ENCODE peak calls at places on chromosomes 2 and 18, in seven cellular contexts. I is mesothelial cell of epicardium, Q is OCI-LY7, K is GM10248, H is AG10803, E is tibial artery, R is mammary epithelial cell. N is an unnamed sample.

GRCh38 chr18:10537765-10538164 is 11.9 kb downstream of the NAPG start:
- DNase-seq in I (no peak), H (no peak), E (no peak), Q (no peak), R (no peak), K (no peak), N (no peak)

GRCh38 chr2:187545238-187545751 is 8.9 kb downstream of the TFPI start:
- DNase-seq in K (no peak), I (no peak), H (no peak), R (no peak), Q (no peak), E (no peak), N (no peak)

GRCh38 chr2:239700946-239701345 is 300.1 kb upstream of the HDAC4 start:
- DNase-seq in H (no peak), I (peak; percentile 7), E (no peak), R (no peak), Q (no peak), K (no peak), N (no peak)

GRCh38 chr18:79394438-79395307 is 1.1 kb upstream of the NFATC1 start:
- DNase-seq in Q (peak; percentile 39), E (peak; percentile 81), R (no peak), H (peak; percentile 82), K (peak; percentile 67), I (no peak), N (no peak)

GRCh38 chr2:160028431-160029269 is 33.8 kb downstream of the PLA2R1 start:
- DNase-seq in R (no peak), K (no peak), H (peak; percentile 59), Q (no peak), E (no peak), I (no peak), N (no peak)

GRCh38 chr2:97761192-97761591 is 47.8 kb downstream of the ZAP70 start:
- DNase-seq in Q (no peak), H (no peak), I (no peak), K (no peak), E (no peak), R (no peak), N (no peak)

GRCh38 chr2:54228945-54229344 is 27.1 kb downstream of the TSPYL6 start:
- DNase-seq in R (no peak), H (no peak), Q (no peak), E (peak; percentile 73), I (no peak), K (no peak), N (no peak)

GRCh38 chr2:158412206-158412605 is 44.3 kb downstream of the CCDC148 start:
- DNase-seq in I (no peak), H (peak; percentile 80), R (no peak), K (no peak), E (no peak), Q (no peak), N (no peak)

GRCh38 chr2:28956415-28956826 is 24.7 kb upstream of the TOGARAM2 start:
- DNase-seq in Q (no peak), R (no peak), K (no peak), I (no peak), E (no peak), H (peak; percentile 11), N (no peak)

GRCh38 chr2:28955492-28955891 is 25.6 kb upstream of the TOGARAM2 start:
- DNase-seq in I (no peak), H (no peak), Q (no peak), E (no peak), R (no peak), K (no peak), N (no peak)

GRCh38 chr2:28958689-28959088 is 22.4 kb upstream of the TOGARAM2 start:
- DNase-seq in R (peak; percentile 71), K (peak; percentile 67), H (peak; percentile 74), E (no peak), Q (peak; percentile 63), I (peak; percentile 58), N (peak; percentile 69)

GRCh38 chr2:28960401-28960800 is 20.7 kb upstream of the TOGARAM2 start:
- DNase-seq in E (no peak), R (no peak), I (no peak), K (no peak), H (no peak), Q (no peak), N (no peak)

DNA sequence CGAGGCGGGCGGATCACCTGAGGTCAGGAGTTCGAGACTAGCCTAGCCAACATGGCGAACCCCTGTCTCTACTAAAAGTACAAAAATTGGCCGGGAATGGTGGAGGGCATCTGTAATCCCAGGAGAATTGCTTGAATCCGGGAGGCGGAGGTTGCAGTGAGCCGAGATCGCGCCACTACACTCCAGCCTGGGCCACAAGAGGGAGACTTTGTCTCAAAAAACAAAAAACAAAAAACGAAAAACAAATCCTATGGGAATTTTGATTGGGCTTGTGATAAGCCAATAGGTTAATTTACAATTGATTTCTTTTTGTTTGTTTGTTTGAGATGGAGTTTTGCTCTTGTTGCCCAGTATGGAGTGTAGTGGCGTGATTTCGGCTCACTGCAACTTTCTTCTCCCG is 24.2 kb upstream of the TOGARAM2 start:
- DNase-seq in R (no peak), H (peak; percentile 5), I (no peak), K (no peak), E (no peak), Q (no peak), N (no peak)
- TF ChIP-seq CTCF in R (peak; percentile 41), H (peak; percentile 42), I (no peak), K (peak; percentile 25), E (no peak), Q (peak; percentile 11), N (peak; percentile 46)

GRCh38 chr2:177193240-177193639 is 19.4 kb upstream of the HNRNPA3 start:
- DNase-seq in E (no peak), K (peak; percentile 38), Q (no peak), H (no peak), I (no peak), R (no peak), N (no peak)

GRCh38 chr2:177192788-177193187 is 19.8 kb upstream of the HNRNPA3 start:
- DNase-seq in R (no peak), K (no peak), Q (no peak), I (no peak), E (no peak), H (no peak), N (no peak)

GRCh38 chr2:177190941-177191340 is 21.7 kb upstream of the HNRNPA3 start:
- DNase-seq in R (no peak), Q (no peak), H (no peak), I (no peak), E (no peak), K (no peak), N (no peak)

GRCh38 chr2:177195194-177195593 is 17.4 kb upstream of the HNRNPA3 start:
- DNase-seq in H (no peak), I (no peak), Q (no peak), E (no peak), K (no peak), R (no peak), N (no peak)
- TF ChIP-seq CTCF in H (no peak), I (no peak), Q (peak; percentile 38), E (no peak), K (peak; percentile 11), R (no peak), N (no peak)

DNA sequence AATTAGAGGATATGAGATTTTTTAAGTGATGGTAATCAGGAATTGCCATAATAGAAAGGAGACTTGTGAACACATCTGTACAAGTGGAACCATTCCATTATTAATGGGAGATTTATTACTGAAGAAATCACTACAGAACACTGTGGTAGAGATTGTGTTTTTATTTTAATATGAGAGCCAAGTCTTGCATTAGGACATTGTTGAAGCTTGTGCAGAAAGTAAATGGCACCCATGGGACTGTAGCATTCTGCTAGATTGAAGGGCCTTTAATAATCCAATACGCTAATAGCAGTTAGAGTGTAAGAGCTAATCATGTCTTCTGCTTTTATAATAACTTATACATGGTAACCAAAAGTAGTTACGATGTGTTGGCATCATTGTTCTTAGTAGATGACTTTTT is 83.6 kb downstream of the VRK2 start:
- DNase-seq in E (no peak), K (no peak), R (no peak), I (no peak), Q (no peak), H (peak; percentile 13), N (no peak)
- TF ChIP-seq CTCF in E (no peak), K (no peak), R (no peak), I (no peak), Q (no peak), H (no peak), N (no peak)

GRCh38 chr2:95526360-95527341 is 42.1 kb upstream of the TRIM43B start:
- DNase-seq in E (peak; percentile 76), K (peak; percentile 71), R (peak; percentile 69), H (peak; percentile 80), I (no peak), Q (no peak), N (peak; percentile 38)
- TF ChIP-seq CTCF in E (no peak), K (peak; percentile 29), R (no peak), H (peak; percentile 51), I (no peak), Q (no peak), N (peak; percentile 3)

GRCh38 chr2:101278925-101279324 is 26.2 kb downstream of the CNOT11 start:
- DNase-seq in I (no peak), H (no peak), Q (no peak), K (no peak), R (no peak), E (no peak), N (no peak)

GRCh38 chr2:101281482-101281881 is 27.0 kb downstream of the RNF149 start:
- DNase-seq in E (no peak), R (no peak), H (no peak), Q (no peak), I (no peak), K (no peak), N (no peak)

GRCh38 chr2:101274142-101274541 is 21.5 kb downstream of the CNOT11 start:
- DNase-seq in Q (no peak), E (no peak), R (no peak), K (no peak), I (no peak), H (no peak), N (no peak)

GRCh38 chr2:101273045-101273444 is 20.4 kb downstream of the CNOT11 start:
- DNase-seq in K (no peak), I (no peak), Q (no peak), R (no peak), H (no peak), E (no peak), N (no peak)

GRCh38 chr2:101277111-101277510 is 24.4 kb downstream of the CNOT11 start:
- DNase-seq in E (no peak), K (no peak), R (no peak), Q (no peak), I (no peak), H (peak; percentile 32), N (no peak)
- TF ChIP-seq CTCF in E (no peak), K (no peak), R (no peak), Q (no peak), I (no peak), H (peak; percentile 17), N (peak; percentile 25)

GRCh38 chr2:236033462-236033861 is 134.7 kb downstream of the GBX2 start:
- DNase-seq in K (no peak), R (no peak), Q (no peak), H (no peak), I (no peak), E (no peak), N (no peak)
- TF ChIP-seq CTCF in K (no peak), R (no peak), Q (no peak), H (no peak), I (no peak), E (no peak), N (no peak)

DNA sequence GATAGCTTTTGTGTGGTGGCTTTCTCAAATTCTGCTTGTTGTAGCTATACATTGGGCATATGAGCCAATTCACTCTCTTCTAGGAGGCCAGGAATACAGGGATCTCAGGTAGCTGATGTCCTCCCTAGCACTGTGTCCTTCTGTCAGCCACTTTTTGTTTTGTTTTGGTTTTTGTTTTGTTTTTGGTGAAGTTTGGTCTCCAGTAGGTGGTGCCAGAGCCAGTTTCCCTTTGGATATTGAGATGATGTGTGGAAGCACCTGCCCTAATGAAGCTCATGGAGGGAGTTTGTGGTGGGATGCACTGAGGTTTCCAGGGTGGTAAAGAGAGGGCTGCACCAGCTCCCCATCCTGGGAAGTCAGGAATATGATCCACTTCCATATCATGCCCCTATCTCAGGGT is 100.5 kb upstream of the VWC2L start:
- DNase-seq in E (no peak), R (peak; percentile 12), K (no peak), Q (no peak), H (no peak), I (no peak), N (no peak)
- TF ChIP-seq CTCF in E (no peak), R (peak; percentile 20), K (no peak), Q (peak; percentile 51), H (no peak), I (no peak), N (peak; percentile 20)

N was measured in D721Med.